ENCODE peak calls at places on chromosomes 13 and 19, in five cellular contexts. X, I, D, G and W are unnamed samples.
A peak's percentile ranks its signal among the peaks of the same experiment; 100 is the strongest.

GRCh38 chr13:45847554-45848224 is 3.9 kb downstream of the SIAH3 start:
- DNase-seq in G (no peak), I (no peak), X (no peak), D (no peak), W (no peak)

GRCh38 chr19:19628499-19629134 is 597 bp upstream of the LPAR2 start:
- DNase-seq in I (peak; percentile 84), X (peak; percentile 16), G (peak; percentile 61), D (no peak), W (peak; percentile 95)

GRCh38 chr13:99414048-99414995 is 87.0 kb upstream of the TM9SF2 start:
- DNase-seq in D (no peak), I (no peak), X (no peak), G (no peak), W (no peak)

GRCh38 chr13:73717632-73718031 is 416.6 kb downstream of the KLF12 start:
- DNase-seq in D (no peak), G (no peak), X (peak; percentile 7), I (peak; percentile 45), W (no peak)

GRCh38 chr19:34232566-34233481 is 21.5 kb upstream of the GARRE1 start:
- DNase-seq in D (peak; percentile 56), X (peak; percentile 96), G (peak; percentile 57), I (peak; percentile 86), W (no peak)

GRCh38 chr19:15297416-15298224 is 34.7 kb downstream of the BRD4 start:
- DNase-seq in D (peak; percentile 99), I (peak; percentile 47), G (peak; percentile 59), X (peak; percentile 66), W (no peak)

GRCh38 chr13:20616059-20616797 is 49.3 kb downstream of the IFT88 start:
- DNase-seq in X (peak; percentile 86), D (no peak), I (peak; percentile 90), G (no peak), W (no peak)

GRCh38 chr13:42720858-42721219 is 60.5 kb upstream of the FAM216B start:
- DNase-seq in D (no peak), G (no peak), I (no peak), X (no peak), W (no peak)

GRCh38 chr13:113592571-113592970 is 8.0 kb downstream of the TFDP1 start:
- DNase-seq in I (no peak), D (no peak), G (no peak), X (peak; percentile 25), W (no peak)

GRCh38 chr19:53868091-53868891 is 608 bp downstream of the MYADM start:
- DNase-seq in G (no peak), I (peak; percentile 69), D (peak; percentile 47), X (peak; percentile 86), W (peak; percentile 73)

GRCh38 chr13:44574466-44574855 is 1.7 kb downstream of the TSC22D1 start:
- DNase-seq in D (no peak), I (peak; percentile 38), X (peak; percentile 51), G (no peak), W (peak; percentile 15)

GRCh38 chr13:110017379-110017778 is 231.0 kb upstream of the IRS2 start:
- DNase-seq in X (peak; percentile 89), I (peak; percentile 88), G (peak; percentile 74), D (no peak), W (no peak)

GRCh38 chr13:38582133-38582532 is 104.7 kb upstream of the FREM2 start:
- DNase-seq in G (no peak), D (peak; percentile 47), X (peak; percentile 57), I (peak; percentile 59), W (peak; percentile 61)

GRCh38 chr13:33032037-33032625 is 15.9 kb downstream of the KL start:
- DNase-seq in I (no peak), D (no peak), X (peak; percentile 29), G (no peak), W (no peak)

GRCh38 chr13:33034061-33034460 is 17.8 kb downstream of the KL start:
- DNase-seq in G (no peak), X (no peak), I (no peak), D (no peak), W (no peak)

GRCh38 chr13:33034897-33035296 is 18.7 kb downstream of the KL start:
- DNase-seq in G (no peak), X (no peak), I (no peak), D (no peak), W (no peak)

GRCh38 chr13:33031277-33031676 is 15.1 kb downstream of the KL start:
- DNase-seq in D (no peak), I (no peak), X (no peak), G (no peak), W (no peak)

DNA sequence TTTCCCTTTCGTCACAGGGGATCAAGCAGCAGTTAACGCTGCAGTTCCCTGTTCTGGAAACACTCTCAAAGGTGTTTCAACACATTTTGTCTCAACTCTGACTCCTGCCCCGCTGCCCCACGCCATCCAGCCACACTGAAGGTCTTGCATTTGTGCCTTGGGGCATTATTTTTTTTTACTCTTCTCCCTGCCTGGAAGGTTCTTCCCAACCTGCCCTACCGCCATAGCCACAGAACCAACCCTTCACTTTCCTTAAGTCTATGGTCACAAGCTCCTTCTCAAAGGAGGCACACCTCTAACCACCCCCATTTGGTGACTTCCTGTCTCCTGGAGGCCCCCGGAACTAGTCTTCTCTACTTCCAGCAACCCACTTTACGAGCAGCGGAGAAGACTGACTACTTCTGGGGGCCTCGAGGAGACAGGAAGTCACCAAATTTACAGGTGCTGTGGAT is 17.2 kb downstream of the KL start:
- DNase-seq in X (no peak), I (no peak), G (no peak), D (no peak), W (no peak)
- H2AFZ ChIP-seq in X (no peak overlapping the region), I (no peak overlapping the region), G (no peak overlapping the region), D (no peak overlapping the region), W (peak overlapping the region; percentile 16)

GRCh38 chr19:995051-995827 is 5.0 kb upstream of the GRIN3B start:
- DNase-seq in I (no peak), D (no peak), X (no peak), G (no peak), W (no peak)
- H2AFZ ChIP-seq in I (no peak overlapping the region), D (no peak overlapping the region), X (no peak overlapping the region), G (no peak overlapping the region), W (no peak overlapping the region)

DNA sequence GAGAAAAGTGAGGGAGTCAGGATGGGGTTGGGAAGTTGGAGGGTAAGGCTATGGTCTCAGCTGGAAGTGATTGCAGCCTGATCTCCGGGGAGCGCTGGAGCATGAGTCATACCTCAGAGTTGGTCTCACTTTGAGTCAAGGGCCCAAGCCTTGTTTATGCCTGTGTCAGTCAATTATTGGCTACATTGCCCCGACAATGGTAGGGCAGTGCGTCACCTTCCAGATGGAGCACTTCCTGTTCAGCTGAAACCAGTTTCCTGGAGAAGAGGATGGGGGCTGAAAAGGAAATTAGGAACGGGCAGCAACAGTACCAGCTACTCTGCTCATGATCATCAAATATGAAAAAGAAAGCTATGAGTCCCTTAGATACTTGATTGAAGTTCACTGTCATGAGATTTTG is 60.4 kb downstream of the ADGRE1 start:
- DNase-seq in G (peak; percentile 23), D (peak; percentile 3), I (peak; percentile 64), X (peak; percentile 76), W (no peak)
- H2AFZ ChIP-seq in G (peak overlapping the region; percentile 84), D (no peak overlapping the region), I (peak overlapping the region; percentile 24), X (peak overlapping the region; percentile 41), W (no peak overlapping the region)

GRCh38 chr13:27919934-27920676 is at the start of gene PDX1:
- DNase-seq in G (no peak), D (no peak), X (peak; percentile 28), I (peak; percentile 37), W (peak; percentile 82)
- H2AFZ ChIP-seq in G (peak within 1 kb of the TSS; percentile 98), D (no peak within 1 kb of the TSS), X (peak within 1 kb of the TSS; percentile 38), I (peak within 1 kb of the TSS; percentile 95), W (no peak within 1 kb of the TSS)